ENCODE peak calls at places on chromosomes 4 and X, in four cellular contexts. C, B, X and K are unnamed samples.
A peak's percentile ranks its signal among the peaks of the same experiment; 100 is the strongest.

GRCh38 chr4:185912779-185913178 is 100.8 kb upstream of the SORBS2 start:
- DNase-seq in B (no peak), X (no peak), C (peak; percentile 73), K (no peak)

GRCh38 chr4:6177587-6178197 is 22.7 kb downstream of the JAKMIP1 start:
- DNase-seq in C (no peak), B (no peak), X (no peak), K (no peak)

GRCh38 chr4:625631-626031 is 258 bp downstream of the PDE6B start:
- DNase-seq in X (no peak), B (no peak), C (no peak), K (no peak)

GRCh38 chrX:30067677-30068076 is 147.7 kb upstream of the MAGEB2 start:
- DNase-seq in C (no peak), X (no peak), B (no peak), K (no peak)

GRCh38 chrX:84322083-84322827 is 134.3 kb upstream of the RPS6KA6 start:
- DNase-seq in C (no peak), X (no peak), B (no peak), K (no peak)

GRCh38 chr4:177687117-177687516 is 244.9 kb upstream of the AGA start:
- DNase-seq in X (no peak), C (no peak), B (no peak), K (no peak)

GRCh38 chr4:82691431-82691830 is 107.2 kb downstream of the SCD5 start:
- DNase-seq in C (no peak), B (no peak), X (no peak), K (no peak)

GRCh38 chr4:111450867-111451266 is 694.4 kb upstream of the FAM241A start:
- DNase-seq in X (no peak), C (no peak), B (no peak), K (no peak)

GRCh38 chr4:150884625-150885024 is 130.5 kb downstream of the LRBA start:
- DNase-seq in X (no peak), C (no peak), B (no peak), K (no peak)

GRCh38 chr4:164789047-164789446 is 35.1 kb downstream of the SMIM31 start:
- DNase-seq in C (no peak), X (no peak), B (no peak), K (no peak)

GRCh38 chr4:31088600-31089230 is 368.5 kb downstream of the PCDH7 start:
- DNase-seq in X (no peak), C (peak; percentile 42), B (no peak), K (no peak)

GRCh38 chr4:105991726-105992125 is 96.5 kb downstream of the NPNT start:
- DNase-seq in B (no peak), X (no peak), C (no peak), K (no peak)

GRCh38 chr4:31334086-31334910 is 614.1 kb downstream of the PCDH7 start:
- DNase-seq in X (no peak), C (peak; percentile 59), B (no peak), K (no peak)

GRCh38 chr4:80875642-80876041 is 154.9 kb upstream of the BMP3 start:
- DNase-seq in C (no peak), B (no peak), X (no peak), K (no peak)

GRCh38 chrX:96563663-96564062 is 121.0 kb upstream of the DIAPH2 start:
- DNase-seq in X (no peak), C (peak; percentile 89), B (no peak), K (no peak)

GRCh38 chrX:48045410-48046311 is 25.8 kb downstream of the ZNF630 start:
- DNase-seq in B (no peak), C (peak; percentile 53), X (no peak), K (no peak)

GRCh38 chr4:114890773-114891172 is 222.6 kb downstream of the NDST4 start:
- DNase-seq in B (no peak), C (no peak), X (no peak), K (no peak)

GRCh38 chrX:138908577-138908976 is 197.1 kb upstream of the FGF13 start:
- DNase-seq in X (no peak), B (no peak), C (no peak), K (no peak)

GRCh38 chr4:55378617-55379467 is 16.9 kb upstream of the TMEM165 start:
- DNase-seq in X (peak; percentile 70), B (no peak), C (peak; percentile 77), K (peak; percentile 50)

GRCh38 chr4:114512595-114513295 is 85.9 kb upstream of the UGT8 start:
- DNase-seq in C (no peak), B (no peak), X (no peak), K (no peak)

GRCh38 chr4:168488800-168489404 is 8.0 kb upstream of the PALLD start:
- DNase-seq in C (no peak), B (no peak), X (no peak), K (no peak)